ENCODE peak calls at places on chromosomes 5 and 9, in eight cellular contexts. Y is PC-9, X is BJ, H is foreskin keratinocyte, Z is DMS153, B is SIG-M5, V is Calu3, D is T-helper 9 cell. A is an unnamed sample.

GRCh38 chr5:172410160-172410559 is 44.2 kb downstream of the SH3PXD2B start:
- DNase-seq in Y (peak; percentile 98), X (no peak), H (no peak), Z (no peak), B (peak; percentile 90), V (no peak), D (no peak), A (no peak)

GRCh38 chr9:75120661-75121060 is 32.3 kb downstream of the OSTF1 start:
- DNase-seq in Y (no peak), X (no peak), H (no peak), Z (no peak), B (no peak), V (no peak), D (no peak), A (no peak)

GRCh38 chr5:41071975-41072374 is 833 bp upstream of the MROH2B start:
- DNase-seq in Y (no peak), X (peak; percentile 19), H (no peak), Z (no peak), B (no peak), V (no peak), D (no peak), A (no peak)

GRCh38 chr9:133869674-133870419 is 122.3 kb downstream of the VAV2 start:
- DNase-seq in Y (no peak), X (no peak), H (no peak), Z (no peak), B (no peak), V (no peak), D (no peak), A (no peak)

GRCh38 chr5:54249210-54250028 is 61.0 kb downstream of the ARL15 start:
- DNase-seq in Y (no peak), X (no peak), H (no peak), Z (no peak), B (no peak), V (peak; percentile 52), D (peak; percentile 24), A (no peak)

GRCh38 chr5:68239485-68239884 is 23.9 kb downstream of the PIK3R1 start:
- DNase-seq in Y (no peak), X (peak; percentile 48), H (no peak), Z (no peak), B (no peak), V (no peak), D (peak; percentile 65), A (peak; percentile 78)

GRCh38 chr5:4804619-4805211 is 335.4 kb upstream of the ADAMTS16 start:
- DNase-seq in Y (no peak), X (no peak), H (no peak), Z (no peak), B (no peak), V (no peak), D (no peak), A (no peak)

GRCh38 chr5:109928046-109928445 is 238.3 kb downstream of the MAN2A1 start:
- DNase-seq in Y (no peak), X (no peak), H (no peak), Z (no peak), B (no peak), V (no peak), D (no peak), A (no peak)

GRCh38 chr5:23742701-23743100 is 235.3 kb downstream of the PRDM9 start:
- DNase-seq in Y (no peak), X (no peak), H (no peak), Z (peak; percentile 49), B (no peak), V (no peak), D (no peak), A (no peak)

GRCh38 chr9:130624154-130624553 is 40.2 kb upstream of the PRDM12 start:
- DNase-seq in Y (no peak), X (no peak), H (no peak), Z (no peak), B (no peak), V (no peak), D (no peak), A (no peak)

GRCh38 chr5:33457817-33458216 is 17.1 kb downstream of the TARS1 start:
- DNase-seq in Y (no peak), X (no peak), H (no peak), Z (no peak), B (no peak), V (no peak), D (no peak), A (no peak)

GRCh38 chr9:102106446-102106845 is 368.0 kb upstream of the GRIN3A start:
- DNase-seq in Y (no peak), X (no peak), H (no peak), Z (no peak), B (no peak), V (no peak), D (no peak), A (no peak)

GRCh38 chr5:11076945-11077613 is 316.0 kb upstream of the DAP start:
- DNase-seq in Y (no peak), X (no peak), H (no peak), Z (no peak), B (no peak), V (peak; percentile 32), D (no peak), A (no peak)

GRCh38 chr9:135732569-135733257 is 30.7 kb downstream of the KCNT1 start:
- DNase-seq in Y (no peak), X (no peak), H (no peak), Z (no peak), B (no peak), V (no peak), D (no peak), A (no peak)

GRCh38 chr9:7983361-7983974 is 183.9 kb upstream of the DMAC1 start:
- DNase-seq in Y (no peak), X (no peak), H (no peak), Z (peak; percentile 24), B (no peak), V (no peak), D (no peak), A (no peak)

GRCh38 chr5:32320144-32320543 is 7.4 kb upstream of the MTMR12 start:
- DNase-seq in Y (no peak), X (no peak), H (no peak), Z (no peak), B (no peak), V (no peak), D (no peak), A (no peak)

GRCh38 chr5:65801332-65801731 is 79.3 kb downstream of the NLN start:
- DNase-seq in Y (no peak), X (peak; percentile 70), H (peak; percentile 52), Z (no peak), B (no peak), V (no peak), D (no peak), A (no peak)

A was measured in natural killer cell.